ENCODE peak calls at places on chromosomes 12 and 14, in nine cellular contexts. F is astrocyte of the cerebellum, L is PC-3, A is hepatocyte, N is GM12865, X is fibroblast of lung, B is psoas muscle, G is foreskin fibroblast, M is cardiac muscle cell. J is an unnamed sample.

GRCh38 chr12:99975321-99975720 is 9.4 kb downstream of the ANKS1B start:
- DNase-seq in L (no peak), X (no peak), F (no peak), N (no peak), M (no peak), B (no peak), A (no peak), G (no peak), J (no peak)

GRCh38 chr12:2284857-2285256 is 232.1 kb downstream of the CACNA1C start:
- DNase-seq in F (peak), G (peak), N (peak), A (peak), B (peak), M (peak), X (peak), L (peak), J (no peak)

GRCh38 chr12:59020541-59020940 is 100.2 kb upstream of the LRIG3 start:
- DNase-seq in M (no peak), B (no peak), N (no peak), F (no peak), L (no peak), X (no peak), G (no peak), A (no peak), J (no peak)

GRCh38 chr12:130622803-130623202 is 93.3 kb downstream of the RIMBP2 start:
- DNase-seq in G (no peak), F (no peak), A (no peak), X (no peak), M (no peak), B (no peak), L (no peak), N (no peak), J (no peak)

GRCh38 chr12:52041695-52042123 is 9.5 kb upstream of the NR4A1 start:
- DNase-seq in A (peak), X (peak), M (peak), L (no peak), B (no peak), N (peak), G (peak), F (no peak), J (no peak)

GRCh38 chr12:113950873-113951272 is 15.3 kb downstream of the RBM19 start:
- DNase-seq in N (no peak), M (no peak), B (no peak), X (no peak), F (no peak), G (no peak), A (no peak), L (no peak), J (no peak)

GRCh38 chr12:47377414-47378221 is 297.9 kb upstream of the AMIGO2 start:
- DNase-seq in F (peak), G (peak), X (peak), M (peak), B (peak), N (no peak), L (peak), A (peak), J (peak)

GRCh38 chr14:35385042-35385839 is 19.3 kb downstream of the NFKBIA start:
- DNase-seq in M (peak), N (no peak), A (peak), F (peak), L (no peak), G (peak), B (peak), X (peak), J (peak)

GRCh38 chr14:53845813-53846693 is 110.6 kb downstream of the BMP4 start:
- DNase-seq in L (no peak), M (no peak), A (peak), N (no peak), F (no peak), X (no peak), B (no peak), G (no peak), J (no peak)

GRCh38 chr12:125259525-125259924 is 194.3 kb downstream of the AACS start:
- DNase-seq in L (no peak), B (no peak), X (no peak), M (no peak), A (no peak), F (no peak), N (no peak), G (no peak), J (no peak)

GRCh38 chr12:125254856-125255255 is 189.6 kb downstream of the AACS start:
- DNase-seq in A (no peak), M (no peak), G (no peak), N (no peak), B (no peak), F (no peak), L (no peak), X (no peak), J (no peak)

GRCh38 chr12:125256537-125256936 is 191.3 kb downstream of the AACS start:
- DNase-seq in M (no peak), B (no peak), F (no peak), L (no peak), G (no peak), N (no peak), A (no peak), X (no peak), J (no peak)
- H3K4me3 ChIP-seq in M (no peak), B (no peak), F (no peak), L (no peak), G (no peak), N (no peak), A (no peak), X (no peak), J (no peak)

DNA sequence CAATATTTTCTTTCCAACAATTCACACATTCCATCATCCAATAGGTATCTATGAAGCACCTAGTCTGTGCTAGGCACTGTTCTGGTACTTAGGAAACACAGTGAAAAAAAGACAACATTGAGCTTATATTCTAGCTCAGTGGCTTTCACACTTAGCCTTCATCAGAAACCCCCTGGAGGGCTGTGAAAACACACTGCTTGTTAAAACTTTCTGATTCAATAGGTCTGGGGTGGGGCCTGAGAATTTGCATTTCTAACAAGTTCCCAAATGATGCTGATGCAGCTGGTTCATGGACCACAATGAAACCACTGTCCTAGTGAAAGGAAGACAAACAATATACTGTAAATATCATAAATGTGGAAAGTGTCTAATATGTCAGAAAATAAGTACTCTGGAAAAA is 5.9 kb downstream of the VTI1B start:
- DNase-seq in N (peak), A (no peak), X (no peak), L (no peak), G (no peak), B (no peak), F (no peak), M (no peak), J (no peak)
- TF ChIP-seq CTCF in N (no peak), A (no peak), X (no peak), L (no peak), G (no peak), B (no peak), F (no peak), M (no peak), J (no peak)

GRCh38 chr12:71440393-71441349 is 1.1 kb downstream of the LGR5 start:
- DNase-seq in B (peak), X (no peak), L (no peak), N (no peak), F (no peak), A (peak), M (no peak), G (peak), J (no peak)
- H3K4me3 ChIP-seq in B (peak), X (peak), L (peak), N (no peak), F (peak), A (peak), M (peak), G (no peak), J (peak)

DNA sequence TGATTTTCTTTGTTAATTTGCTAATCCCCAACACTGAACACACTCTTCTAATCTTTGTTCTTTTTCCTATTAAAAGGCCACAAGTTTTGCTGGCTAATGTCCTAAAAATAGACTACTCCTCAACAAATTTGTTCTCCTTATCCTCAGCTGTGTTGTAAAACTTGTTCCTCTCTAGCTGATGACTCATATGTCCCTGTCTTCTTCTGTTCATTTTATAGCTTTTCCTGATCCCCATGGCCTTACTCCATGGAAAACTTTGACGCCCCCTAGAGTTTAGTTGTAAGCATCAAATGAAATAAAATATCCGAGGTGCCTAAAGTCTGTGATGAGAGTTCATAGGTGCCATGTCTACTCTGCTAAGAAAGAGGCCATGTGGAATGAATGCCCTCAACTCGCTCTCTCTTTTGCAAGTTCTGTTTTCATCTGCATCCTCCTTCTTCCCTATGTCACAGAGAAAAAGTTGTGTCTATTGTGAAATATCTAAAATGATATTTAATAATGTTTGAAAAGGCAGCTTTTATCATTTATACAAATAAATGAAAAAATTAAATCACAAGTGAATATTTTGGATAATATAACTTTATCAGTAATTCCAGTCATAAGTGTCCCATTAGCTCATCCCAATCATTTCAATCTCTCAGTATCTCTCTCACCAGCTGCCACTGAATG is 237.9 kb downstream of the IPO8 start:
- DNase-seq in B (no peak), A (peak), F (peak), G (peak), N (no peak), L (peak), X (peak), M (peak), J (peak)
- TF ChIP-seq CTCF in B (no peak), A (peak), F (peak), G (peak), N (no peak), L (peak), X (peak), M (peak), J (no peak)

GRCh38 chr12:54054442-54055332 is 1.1 kb downstream of the HOXC4 start:
- DNase-seq in L (no peak), B (no peak), G (no peak), A (no peak), M (no peak), X (no peak), F (no peak), N (no peak), J (no peak)

GRCh38 chr12:54052745-54053624 is 650 bp upstream of the HOXC4 start:
- DNase-seq in N (peak), M (no peak), L (no peak), F (no peak), G (no peak), B (no peak), A (peak), X (peak), J (no peak)

GRCh38 chr12:54056110-54056509 is 2.5 kb downstream of the HOXC4 start:
- DNase-seq in X (no peak), A (no peak), G (no peak), F (no peak), N (no peak), M (no peak), L (no peak), B (no peak), J (no peak)

GRCh38 chr12:54053625-54054441 is at the start of gene HOXC4:
- DNase-seq in L (no peak), F (no peak), N (peak), B (no peak), M (peak), X (peak), G (no peak), A (no peak), J (no peak)

GRCh38 chr12:54055522-54055921 is 1.9 kb downstream of the HOXC4 start:
- DNase-seq in B (no peak), M (no peak), L (no peak), F (no peak), N (no peak), X (no peak), G (no peak), A (no peak), J (no peak)
- H3K4me3 ChIP-seq in B (no peak), M (no peak), L (no peak), F (peak), N (no peak), X (no peak), G (no peak), A (no peak), J (peak)

GRCh38 chr12:74415633-74416032 is 122.0 kb upstream of the ATXN7L3B start:
- DNase-seq in F (no peak), N (peak), M (peak), L (peak), A (peak), G (peak), B (no peak), X (peak), J (no peak)
- TF ChIP-seq CTCF in F (peak), N (peak), M (peak), L (peak), A (peak), G (peak), B (peak), X (peak), J (peak)